ENCODE peak calls at places on chromosomes 4 and X, in six cellular contexts. I is SK-N-SH, Q is suprapubic skin, G is SK-N-MC, C is GM12878, O is HCT116. H is an unnamed sample. For H3K9me3, the result is how much of the 10 kb centered on the place peaks cover.

GRCh38 chr4:118338981-118339765 is 13.6 kb downstream of the PRSS12 start:
- DNase-seq in I (no peak), Q (no peak), G (no peak), C (no peak), O (no peak), H (no peak)

GRCh38 chr4:119314356-119314755 is 7.6 kb downstream of the FABP2 start:
- DNase-seq in I (no peak), Q (no peak), G (no peak), C (no peak), O (no peak), H (peak)

GRCh38 chr4:58138786-58139185 is 1028.6 kb upstream of the IGFBP7 start:
- DNase-seq in I (peak), Q (no peak), G (no peak), C (no peak), O (no peak), H (no peak)

GRCh38 chr4:79413486-79413885 is 5.5 kb upstream of the GK2 start:
- DNase-seq in I (no peak), Q (no peak), G (no peak), C (no peak), O (no peak), H (no peak)

GRCh38 chr4:71441186-71442169 is 102.7 kb downstream of the SLC4A4 start:
- DNase-seq in I (no peak), Q (no peak), G (no peak), C (no peak), O (no peak), H (no peak)

GRCh38 chr4:71713611-71714203 is 70.2 kb downstream of the GC start:
- DNase-seq in I (peak), Q (no peak), G (peak), C (no peak), O (peak), H (no peak)

GRCh38 chr4:26648260-26648659 is 64.4 kb downstream of the TBC1D19 start:
- DNase-seq in I (no peak), Q (no peak), G (no peak), C (no peak), O (no peak), H (no peak)

GRCh38 chr4:896216-896615 is 35.9 kb downstream of the GAK start:
- DNase-seq in I (no peak), Q (no peak), G (no peak), C (no peak), O (no peak), H (no peak)

GRCh38 chr4:80265571-80266266 is 745 bp upstream of the FGF5 start:
- DNase-seq in I (peak), Q (no peak), G (no peak), C (no peak), O (no peak), H (no peak)

GRCh38 chr4:185566425-185566824 is 31.1 kb upstream of the PDLIM3 start:
- DNase-seq in I (no peak), Q (no peak), G (no peak), C (no peak), O (no peak), H (no peak)

GRCh38 chr4:53314257-53314656 is 51.6 kb downstream of the SCFD2 start:
- DNase-seq in I (no peak), Q (no peak), G (no peak), C (no peak), O (no peak), H (no peak)

GRCh38 chr4:90112715-90113114 is 14.5 kb upstream of the CCSER1 start:
- DNase-seq in I (no peak), Q (no peak), G (no peak), C (no peak), O (no peak), H (no peak)

GRCh38 chr4:51842167-51842553 is 793 bp upstream of the DCUN1D4 start:
- DNase-seq in I (peak), Q (no peak), G (no peak), C (no peak), O (no peak), H (no peak)

GRCh38 chr4:42845586-42845985 is 46.9 kb upstream of the GRXCR1 start:
- DNase-seq in I (no peak), Q (no peak), G (no peak), C (no peak), O (no peak), H (no peak)

GRCh38 chr4:102713096-102713495 is 47.7 kb downstream of the MANBA start:
- DNase-seq in I (no peak), Q (no peak), G (no peak), C (no peak), O (no peak), H (no peak)

GRCh38 chrX:150152546-150152945 is 210.6 kb upstream of the MAMLD1 start:
- DNase-seq in I (no peak), Q (no peak), G (no peak), C (no peak), O (no peak), H (no peak)

GRCh38 chrX:136619889-136620505 is 28.0 kb upstream of the CD40LG start:
- DNase-seq in I (no peak), Q (no peak), G (no peak), C (no peak), O (no peak), H (no peak)

GRCh38 chrX:118523920-118524319 is 28.3 kb downstream of the DOCK11 start:
- DNase-seq in I (no peak), Q (no peak), G (no peak), C (no peak), O (no peak), H (no peak)

GRCh38 chr4:15469402-15470148 is at the start of gene CC2D2A:
- DNase-seq in I (peak), Q (no peak), G (no peak), C (no peak), O (no peak), H (peak)

GRCh38 chrX:37786666-37787337 is 6.9 kb downstream of the CYBB start:
- DNase-seq in I (no peak), Q (no peak), G (no peak), C (peak), O (no peak), H (no peak)

GRCh38 chrX:155314260-155314659 is 20.2 kb downstream of the CLIC2 start:
- DNase-seq in I (no peak), Q (no peak), G (no peak), C (no peak), O (no peak), H (no peak)

GRCh38 chr4:184821242-184821641 is 4.5 kb downstream of the ACSL1 start:
- DNase-seq in I (no peak), Q (peak), G (no peak), C (no peak), O (no peak), H (no peak)

GRCh38 chrX:74902806-74903205 is 22.4 kb downstream of the NEXMIF start:
- DNase-seq in I (no peak), Q (no peak), G (no peak), C (no peak), O (no peak), H (peak)

GRCh38 chr4:150371869-150372268 is 210.1 kb upstream of the MAB21L2 start:
- DNase-seq in I (no peak), Q (no peak), G (no peak), C (no peak), O (no peak), H (no peak)

GRCh38 chrX:132622130-132622529 is 133.3 kb upstream of the MBNL3 start:
- DNase-seq in I (no peak), Q (no peak), G (no peak), C (no peak), O (peak), H (no peak)

GRCh38 chr4:61385302-61385701 is 185.2 kb downstream of the ADGRL3 start:
- DNase-seq in I (no peak), Q (no peak), G (no peak), C (no peak), O (no peak), H (no peak)

GRCh38 chr4:182745268-182745667 is 171.9 kb downstream of the DCTD start:
- DNase-seq in I (peak), Q (no peak), G (peak), C (no peak), O (no peak), H (no peak)

GRCh38 chrX:72110051-72110926 is 21.4 kb downstream of the RTL5 start:
- DNase-seq in I (no peak), Q (no peak), G (no peak), C (no peak), O (no peak), H (no peak)

GRCh38 chrX:55488559-55489314 is 911 bp downstream of the USP51 start:
- DNase-seq in I (peak), Q (peak), G (no peak), C (peak), O (no peak), H (peak)

GRCh38 chrX:22652596-22652995 is 347.2 kb upstream of the DDX53 start:
- DNase-seq in I (peak), Q (no peak), G (no peak), C (no peak), O (no peak), H (peak)

GRCh38 chrX:66684196-66684595 is 45.3 kb upstream of the EDA2R start:
- DNase-seq in I (no peak), Q (no peak), G (no peak), C (no peak), O (no peak), H (no peak)

GRCh38 chr4:17188035-17188967 is 289.9 kb upstream of the LDB2 start:
- DNase-seq in I (peak), Q (no peak), G (no peak), C (no peak), O (no peak), H (no peak)

GRCh38 chrX:98379134-98379533 is 1495.4 kb downstream of the RPA4 start:
- DNase-seq in I (no peak), Q (no peak), G (no peak), C (no peak), O (no peak), H (no peak)

DNA sequence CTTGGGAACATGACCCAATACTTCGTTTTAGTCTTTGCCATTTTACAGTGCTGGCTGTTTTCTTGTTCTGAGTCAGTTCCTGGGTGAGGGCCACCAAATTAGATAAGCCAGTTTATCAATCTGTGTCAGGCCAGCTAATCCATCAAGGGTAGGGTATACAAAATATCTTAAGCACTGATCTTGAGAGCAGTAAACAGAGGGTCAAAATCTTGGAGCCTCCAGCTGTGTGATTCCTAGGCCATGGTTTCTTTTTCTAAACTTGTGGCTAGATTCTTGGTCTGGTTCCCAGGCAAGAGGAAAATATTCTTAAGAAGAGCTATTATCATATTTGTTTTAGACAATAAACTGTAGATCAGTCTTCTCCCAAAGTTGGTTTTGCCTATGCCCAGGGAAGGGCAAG is 1396.6 kb upstream of the PABPC4L start:
- DNase-seq in I (no peak), Q (no peak), G (no peak), C (no peak), O (no peak), H (no peak)
- H3K9me3 ChIP-seq in I (under half), Q (under half), G (under half), C (under half), O (under half), H (under half)

GRCh38 chrX:48911407-48912182 is at the start of gene SLC35A2:
- DNase-seq in I (peak), Q (peak), G (no peak), C (no peak), O (peak), H (peak)
- TF ChIP-seq POLR2AphosphoS5 in I (peak), Q (no peak), G (peak), C (peak), O (peak), H (peak)

GRCh38 chr4:175215208-175215607 is 297.1 kb downstream of the ADAM29 start:
- DNase-seq in I (no peak), Q (no peak), G (no peak), C (no peak), O (no peak), H (no peak)
- H3K9me3 ChIP-seq in I (under half), Q (under half), G (under half), C (under half), O (under half), H (under half)

GRCh38 chr4:38015886-38016515 is 55.8 kb downstream of the PTTG2 start:
- DNase-seq in I (no peak), Q (no peak), G (no peak), C (no peak), O (no peak), H (no peak)
- TF ChIP-seq POLR2AphosphoS5 in I (no peak), Q (no peak), G (no peak), C (no peak), O (no peak), H (no peak)